ENCODE peak calls at places on chromosomes 13 and 19, in nine cellular contexts. N is central memory CD8-positive, alpha-beta T cell; Q is HS-5; J is stimulated activated CD4-positive, alpha-beta T cell treated with anti-CD3 and anti-CD28 coated beads, TNF-alpha, amount 100 ng/mL, for 4 hours; T is fibroblast of the aortic adventitia; B is AG08395; X is midbrain; C is ovary; W is posterior vena cava. S is an unnamed sample.

GRCh38 chr19:29606420-29606747 is 301 bp downstream of the POP4 start:
- DNase-seq in N (no peak), Q (no peak), J (no peak), T (no peak), B (peak), X (no peak), C (no peak), W (peak), S (no peak)

GRCh38 chr19:43532571-43532961 is 422 bp upstream of the ZNF575 start:
- DNase-seq in N (no peak), Q (no peak), J (no peak), T (peak), B (no peak), X (peak), C (peak), W (peak), S (no peak)

GRCh38 chr13:29707876-29708543 is 112.5 kb upstream of the SLC7A1 start:
- DNase-seq in N (no peak), Q (no peak), J (peak), T (peak), B (peak), X (no peak), C (no peak), W (no peak), S (peak)

GRCh38 chr13:38372818-38373217 is 23.2 kb downstream of the UFM1 start:
- DNase-seq in N (no peak), Q (no peak), J (no peak), T (no peak), B (no peak), X (no peak), C (no peak), W (no peak), S (no peak)

GRCh38 chr13:24232474-24232873 is 72.0 kb downstream of the SPATA13 start:
- DNase-seq in N (no peak), Q (no peak), J (no peak), T (no peak), B (no peak), X (no peak), C (no peak), W (no peak), S (no peak)

GRCh38 chr13:28753208-28753892 is 34.6 kb upstream of the SLC46A3 start:
- DNase-seq in N (no peak), Q (peak), J (no peak), T (peak), B (peak), X (no peak), C (no peak), W (peak), S (no peak)

GRCh38 chr19:5809053-5809452 is 4.2 kb downstream of the NRTN start:
- DNase-seq in N (no peak), Q (no peak), J (no peak), T (no peak), B (no peak), X (no peak), C (no peak), W (no peak), S (no peak)

GRCh38 chr19:14440049-14440448 is 6.9 kb downstream of the PKN1 start:
- DNase-seq in N (peak), Q (no peak), J (peak), T (no peak), B (no peak), X (peak), C (no peak), W (peak), S (peak)

GRCh38 chr19:51354742-51355148 is 11.4 kb downstream of the ETFB start:
- DNase-seq in N (no peak), Q (no peak), J (no peak), T (no peak), B (no peak), X (peak), C (no peak), W (no peak), S (no peak)

GRCh38 chr13:113585828-113586355 is 1.3 kb downstream of the TFDP1 start:
- DNase-seq in N (no peak), Q (no peak), J (no peak), T (peak), B (no peak), X (no peak), C (peak), W (peak), S (peak)

GRCh38 chr19:30052122-30053075 is 110.4 kb downstream of the URI1 start:
- DNase-seq in N (no peak), Q (no peak), J (no peak), T (no peak), B (no peak), X (no peak), C (no peak), W (no peak), S (no peak)

GRCh38 chr13:53783466-53783865 is 754.9 kb downstream of the OLFM4 start:
- DNase-seq in N (no peak), Q (no peak), J (no peak), T (no peak), B (no peak), X (peak), C (no peak), W (peak), S (no peak)

GRCh38 chr19:2640563-2641331 is 61.7 kb downstream of the GNG7 start:
- DNase-seq in N (no peak), Q (no peak), J (no peak), T (no peak), B (no peak), X (no peak), C (no peak), W (no peak), S (no peak)

GRCh38 chr19:57231686-57232085 is 863 bp downstream of the AURKC start:
- DNase-seq in N (no peak), Q (no peak), J (no peak), T (no peak), B (no peak), X (no peak), C (no peak), W (no peak), S (no peak)

GRCh38 chr19:39223703-39224279 is 19.7 kb upstream of the SYCN start:
- DNase-seq in N (no peak), Q (no peak), J (no peak), T (peak), B (peak), X (no peak), C (no peak), W (no peak), S (no peak)

GRCh38 chr19:16330368-16330801 is 5.8 kb downstream of the KLF2 start:
- DNase-seq in N (peak), Q (peak), J (peak), T (peak), B (peak), X (no peak), C (peak), W (peak), S (peak)

GRCh38 chr19:33245948-33246728 is 20.5 kb upstream of the SLC7A10 start:
- DNase-seq in N (no peak), Q (no peak), J (no peak), T (peak), B (no peak), X (no peak), C (no peak), W (no peak), S (peak)

GRCh38 chr19:10510301-10510802 is 6.9 kb downstream of the S1PR5 start:
- DNase-seq in N (peak), Q (no peak), J (peak), T (no peak), B (peak), X (no peak), C (peak), W (no peak), S (peak)

GRCh38 chr13:35741657-35742056 is 265.2 kb upstream of the MAB21L1 start:
- DNase-seq in N (no peak), Q (no peak), J (no peak), T (no peak), B (no peak), X (no peak), C (no peak), W (no peak), S (no peak)

GRCh38 chr19:5178841-5179625 is 161.6 kb downstream of the PTPRS start:
- DNase-seq in N (no peak), Q (no peak), J (no peak), T (no peak), B (no peak), X (no peak), C (no peak), W (no peak), S (no peak)

GRCh38 chr13:110697842-110698241 is 8.1 kb downstream of the CARS2 start:
- DNase-seq in N (no peak), Q (no peak), J (no peak), T (no peak), B (no peak), X (no peak), C (no peak), W (no peak), S (no peak)

GRCh38 chr19:35306473-35307246 is 14.7 kb downstream of the MAG start:
- DNase-seq in N (no peak), Q (no peak), J (no peak), T (no peak), B (no peak), X (no peak), C (no peak), W (no peak), S (peak)

GRCh38 chr19:940591-941291 is 14.9 kb downstream of the ARID3A start:
- DNase-seq in N (peak), Q (no peak), J (no peak), T (peak), B (peak), X (peak), C (peak), W (peak), S (peak)

GRCh38 chr13:108618233-108618632 is 11.2 kb upstream of the MYO16 start:
- DNase-seq in N (no peak), Q (no peak), J (no peak), T (no peak), B (no peak), X (no peak), C (no peak), W (no peak), S (no peak)

GRCh38 chr13:100128373-100128772 is 39.5 kb downstream of the PCCA start:
- DNase-seq in N (no peak), Q (no peak), J (no peak), T (peak), B (no peak), X (no peak), C (no peak), W (no peak), S (no peak)

GRCh38 chr13:49374585-49375290 is 69.1 kb downstream of the CAB39L start:
- DNase-seq in N (no peak), Q (peak), J (no peak), T (peak), B (peak), X (no peak), C (no peak), W (no peak), S (no peak)

GRCh38 chr19:14835011-14835410 is at the start of the genes OR7A5 and OR7C1:
- DNase-seq in N (no peak), Q (no peak), J (no peak), T (no peak), B (no peak), X (peak), C (no peak), W (no peak), S (no peak)

GRCh38 chr19:49641688-49642487 is at the start of gene SCAF1:
- DNase-seq in N (peak), Q (peak), J (peak), T (peak), B (peak), X (peak), C (peak), W (peak), S (peak)

GRCh38 chr13:32117696-32118095 is 86.1 kb downstream of the FRY start:
- DNase-seq in N (no peak), Q (no peak), J (no peak), T (no peak), B (no peak), X (no peak), C (no peak), W (no peak), S (peak)

GRCh38 chr13:30805603-30806011 is 70.3 kb downstream of the ALOX5AP start:
- DNase-seq in N (no peak), Q (no peak), J (no peak), T (no peak), B (no peak), X (peak), C (peak), W (no peak), S (no peak)

GRCh38 chr19:31397308-31397707 is 48.1 kb upstream of the TSHZ3 start:
- DNase-seq in N (no peak), Q (no peak), J (no peak), T (no peak), B (no peak), X (no peak), C (no peak), W (peak), S (no peak)

GRCh38 chr13:109396266-109396665 is 390.1 kb downstream of the IRS2 start:
- DNase-seq in N (no peak), Q (no peak), J (no peak), T (no peak), B (no peak), X (no peak), C (no peak), W (no peak), S (no peak)

GRCh38 chr13:79749985-79750551 is 269.1 kb downstream of the NDFIP2 start:
- DNase-seq in N (no peak), Q (peak), J (no peak), T (peak), B (peak), X (no peak), C (peak), W (no peak), S (no peak)

GRCh38 chr19:7783991-7784421 is 21.0 kb downstream of the CLEC4M start:
- DNase-seq in N (no peak), Q (no peak), J (no peak), T (peak), B (peak), X (no peak), C (no peak), W (no peak), S (peak)

GRCh38 chr19:17259934-17260333 is 4.6 kb downstream of the USHBP1 start:
- DNase-seq in N (no peak), Q (no peak), J (no peak), T (no peak), B (no peak), X (no peak), C (no peak), W (no peak), S (no peak)

GRCh38 chr13:36520111-36520510 is 87.8 kb downstream of the CCNA1 start:
- DNase-seq in N (no peak), Q (no peak), J (no peak), T (no peak), B (no peak), X (no peak), C (no peak), W (no peak), S (no peak)

GRCh38 chr13:49021953-49022352 is 46.2 kb downstream of the FNDC3A start:
- DNase-seq in N (no peak), Q (no peak), J (no peak), T (no peak), B (no peak), X (no peak), C (no peak), W (no peak), S (no peak)

GRCh38 chr13:103351035-103351828 is 285.0 kb upstream of the SLC10A2 start:
- DNase-seq in N (no peak), Q (no peak), J (no peak), T (peak), B (no peak), X (no peak), C (no peak), W (no peak), S (no peak)

S was measured in RPMI8226.